ENCODE peak calls at places on chromosomes 6 and 20, in ten cellular contexts. E, U, Q, F, I, Y, O, X, J and L are unnamed samples.

GRCh38 chr6:117025310-117025709 is 148.3 kb downstream of the RFX6 start:
- DNase-seq in E (no peak), U (no peak), Q (no peak), F (no peak), I (no peak), Y (no peak), O (no peak), X (no peak), J (no peak), L (no peak)

GRCh38 chr20:36339646-36340592 is 33.8 kb downstream of the DLGAP4 start:
- DNase-seq in E (no peak), U (no peak), Q (no peak), F (no peak), I (no peak), Y (no peak), O (no peak), X (no peak), J (no peak), L (no peak)

GRCh38 chr20:35207950-35208611 is 18.4 kb upstream of the MMP24 start:
- DNase-seq in E (peak; percentile 73), U (peak; percentile 88), Q (peak; percentile 74), F (peak; percentile 87), I (peak; percentile 69), Y (peak; percentile 91), O (peak; percentile 70), X (peak; percentile 92), J (peak; percentile 31), L (peak; percentile 18)

GRCh38 chr6:13355043-13355945 is 27.0 kb upstream of the TBC1D7 start:
- DNase-seq in E (peak; percentile 98), U (peak; percentile 97), Q (no peak), F (peak; percentile 96), I (peak; percentile 26), Y (peak; percentile 83), O (peak; percentile 95), X (no peak), J (peak; percentile 90), L (peak; percentile 85)

GRCh38 chr20:10115021-10115420 is 80.2 kb downstream of the ANKEF1 start:
- DNase-seq in E (peak; percentile 94), U (peak; percentile 62), Q (no peak), F (peak; percentile 49), I (no peak), Y (peak; percentile 59), O (peak; percentile 69), X (no peak), J (peak; percentile 70), L (peak; percentile 49)

GRCh38 chr20:51570755-51571469 is 28.4 kb upstream of the NFATC2 start:
- DNase-seq in E (peak; percentile 30), U (peak; percentile 47), Q (no peak), F (no peak), I (no peak), Y (no peak), O (no peak), X (no peak), J (no peak), L (no peak)

GRCh38 chr6:111606620-111607115 is 990 bp upstream of the TRAF3IP2 start:
- DNase-seq in E (peak; percentile 54), U (peak; percentile 22), Q (no peak), F (no peak), I (no peak), Y (no peak), O (no peak), X (no peak), J (no peak), L (no peak)

GRCh38 chr6:42450314-42451145 is 1.2 kb downstream of the TRERF1 start:
- DNase-seq in E (no peak), U (peak; percentile 41), Q (peak; percentile 36), F (peak; percentile 36), I (no peak), Y (peak; percentile 59), O (peak; percentile 5), X (peak; percentile 39), J (no peak), L (no peak)

GRCh38 chr20:4814696-4815252 is 93.1 kb downstream of the PRND start:
- DNase-seq in E (no peak), U (no peak), Q (no peak), F (no peak), I (no peak), Y (no peak), O (no peak), X (no peak), J (no peak), L (no peak)

GRCh38 chr20:4813076-4813838 is 91.5 kb downstream of the PRND start:
- DNase-seq in E (no peak), U (peak; percentile 32), Q (peak; percentile 48), F (no peak), I (no peak), Y (no peak), O (no peak), X (no peak), J (no peak), L (no peak)

GRCh38 chr20:4813839-4814695 is 92.4 kb downstream of the PRND start:
- DNase-seq in E (no peak), U (no peak), Q (no peak), F (no peak), I (peak; percentile 84), Y (no peak), O (peak; percentile 6), X (no peak), J (no peak), L (no peak)

GRCh38 chr20:4817230-4817671 is 95.5 kb downstream of the PRND start:
- DNase-seq in E (peak; percentile 49), U (no peak), Q (no peak), F (no peak), I (no peak), Y (peak; percentile 34), O (peak; percentile 37), X (no peak), J (no peak), L (no peak)

DNA sequence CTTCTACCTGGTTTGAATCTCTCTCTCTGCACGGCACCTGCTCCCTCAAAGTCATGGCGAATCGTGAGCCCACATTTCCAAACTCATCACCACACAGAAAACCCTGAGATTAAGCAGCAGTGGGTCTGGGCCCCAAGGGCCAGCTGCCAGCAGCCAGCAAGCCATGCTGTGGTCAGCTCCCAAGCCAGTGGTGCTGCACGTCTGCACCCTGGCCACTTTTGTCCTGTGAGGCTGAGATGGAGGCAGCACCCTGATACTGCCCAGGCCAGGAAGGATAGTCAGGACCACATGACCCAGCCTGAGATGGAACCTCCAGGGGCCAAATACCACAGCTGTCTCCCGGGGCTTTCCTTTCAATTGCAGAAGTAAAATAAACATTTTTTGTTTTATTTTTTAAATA is 93.9 kb downstream of the PRND start:
- DNase-seq in E (no peak), U (no peak), Q (no peak), F (no peak), I (no peak), Y (no peak), O (no peak), X (no peak), J (no peak), L (no peak)
- H3K4me3 ChIP-seq in E (no peak overlapping the region), U (no peak overlapping the region), Q (no peak overlapping the region), F (no peak overlapping the region), I (peak overlapping the region; percentile 86), Y (no peak overlapping the region), O (no peak overlapping the region), X (no peak overlapping the region), J (no peak overlapping the region), L (no peak overlapping the region)

DNA sequence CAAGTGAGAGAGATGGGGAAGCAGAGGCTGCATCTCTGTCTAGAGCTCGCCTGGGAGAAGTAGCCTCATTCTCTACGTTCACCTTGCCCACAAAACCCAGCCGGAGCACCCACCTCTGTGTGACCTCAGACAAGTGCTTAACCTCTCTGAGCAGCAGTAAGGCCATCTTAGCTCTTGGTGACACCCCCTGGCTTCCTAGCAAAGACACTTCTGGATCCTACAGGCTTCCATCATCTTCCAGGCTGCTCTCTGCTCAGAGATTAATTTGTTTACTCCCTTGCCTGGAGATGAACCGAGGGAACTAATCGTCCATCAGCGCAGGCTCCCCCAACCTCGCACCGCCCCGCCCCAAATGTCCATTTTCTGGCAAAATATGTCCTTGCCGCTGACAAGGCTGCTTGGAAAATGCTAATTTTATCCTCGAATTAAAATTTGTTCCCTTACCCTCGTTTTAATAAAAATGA is 24.0 kb upstream of the CTNNBL1 start:
- DNase-seq in E (no peak), U (no peak), Q (no peak), F (no peak), I (no peak), Y (no peak), O (no peak), X (no peak), J (no peak), L (no peak)
- H3K4me3 ChIP-seq in E (peak overlapping the region; percentile 44), U (no peak overlapping the region), Q (no peak overlapping the region), F (no peak overlapping the region), I (no peak overlapping the region), Y (peak overlapping the region; percentile 78), O (no peak overlapping the region), X (no peak overlapping the region), J (no peak overlapping the region), L (no peak overlapping the region)

GRCh38 chr6:36765190-36765941 is 67.7 kb downstream of the RAB44 start:
- DNase-seq in E (no peak), U (no peak), Q (no peak), F (no peak), I (no peak), Y (no peak), O (no peak), X (no peak), J (no peak), L (no peak)

GRCh38 chr6:36766649-36766945 is 69.0 kb downstream of the RAB44 start:
- DNase-seq in E (no peak), U (no peak), Q (no peak), F (no peak), I (no peak), Y (no peak), O (no peak), X (no peak), J (no peak), L (no peak)

GRCh38 chr6:36769676-36770499 is 69.4 kb downstream of the CPNE5 start:
- DNase-seq in E (peak; percentile 75), U (peak; percentile 67), Q (no peak), F (peak; percentile 39), I (peak; percentile 19), Y (no peak), O (peak; percentile 49), X (no peak), J (no peak), L (no peak)

GRCh38 chr6:36769161-36769675 is 70.0 kb downstream of the CPNE5 start:
- DNase-seq in E (no peak), U (peak; percentile 38), Q (no peak), F (no peak), I (no peak), Y (no peak), O (peak; percentile 60), X (no peak), J (no peak), L (no peak)

GRCh38 chr6:36765943-36766648 is 68.5 kb downstream of the RAB44 start:
- DNase-seq in E (peak; percentile 79), U (peak; percentile 91), Q (peak; percentile 88), F (peak; percentile 84), I (peak; percentile 80), Y (peak; percentile 92), O (peak; percentile 66), X (peak; percentile 90), J (peak; percentile 31), L (peak; percentile 35)
- H3K4me3 ChIP-seq in E (no peak overlapping the region), U (no peak overlapping the region), Q (no peak overlapping the region), F (no peak overlapping the region), I (no peak overlapping the region), Y (no peak overlapping the region), O (no peak overlapping the region), X (no peak overlapping the region), J (no peak overlapping the region), L (no peak overlapping the region)

DNA sequence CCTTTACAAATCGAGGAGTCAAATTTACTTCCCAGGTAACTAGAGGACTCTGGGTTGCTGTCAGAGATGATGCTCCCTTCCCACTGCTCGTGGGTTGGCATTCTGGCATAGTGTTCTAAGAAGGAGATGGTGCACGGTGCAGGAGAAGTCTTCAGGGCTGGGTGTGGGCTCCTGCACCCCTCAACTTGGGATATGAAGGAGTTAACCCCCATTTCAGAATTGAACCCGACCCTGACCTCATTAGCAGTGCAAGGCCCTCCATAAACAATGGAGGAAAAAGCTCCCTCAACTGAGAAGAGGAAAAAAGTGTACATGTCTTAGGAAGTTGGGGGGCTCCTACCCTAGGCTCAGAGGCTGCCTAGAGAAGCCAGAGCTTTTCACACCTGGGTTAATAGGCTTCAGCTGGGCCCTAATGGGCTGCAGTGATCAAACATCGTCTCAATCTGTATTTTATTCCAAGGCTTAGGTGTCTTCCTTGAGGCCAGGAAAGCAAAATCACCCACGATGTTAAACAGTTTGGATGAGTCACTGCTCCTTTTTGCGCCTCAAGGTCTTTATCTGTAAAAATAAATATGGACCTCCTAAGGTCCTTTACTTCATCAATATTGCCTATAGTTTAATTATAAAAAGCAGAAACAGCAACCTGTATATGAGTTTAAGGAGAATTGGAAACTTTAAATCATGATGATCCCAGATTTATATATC is 29.4 kb downstream of the TFAP2B start:
- DNase-seq in E (no peak), U (no peak), Q (no peak), F (no peak), I (no peak), Y (no peak), O (peak; percentile 6), X (no peak), J (no peak), L (no peak)
- H3K4me3 ChIP-seq in E (no peak overlapping the region), U (no peak overlapping the region), Q (no peak overlapping the region), F (no peak overlapping the region), I (no peak overlapping the region), Y (no peak overlapping the region), O (no peak overlapping the region), X (no peak overlapping the region), J (no peak overlapping the region), L (no peak overlapping the region)